ENCODE peak calls at places on chromosomes 16 and 17, in ten cellular contexts. V is activated T-cell treated with anti-CD3 and anti-CD28 coated beads for 1 hour; Y is stimulated activated CD4-positive, alpha-beta T cell treated with anti-CD3 and anti-CD28 coated beads, Interleukin-15, amount 100 ng/mL, for 1 hour; J is activated naive CD8-positive, alpha-beta T cell treated with anti-CD3 and anti-CD28 coated beads, Interleukin-2, amount 10 ng/mL, durations not matched to agents 7 days and 5 days; O is iPS DF 19.7; E is NCI-H1694; L is NCI-H774; B is NCI-H1048; Z is body of pancreas; C is prostate gland. S is an unnamed sample.

GRCh38 chr16:49514391-49514980 is 140.9 kb downstream of the C16orf78 start:
- DNase-seq in V (no peak), Y (no peak), J (no peak), O (no peak), E (no peak), L (no peak), B (no peak), Z (no peak), C (no peak), S (peak)

GRCh38 chr17:57940217-57940616 is 15.0 kb downstream of the CUEDC1 start:
- DNase-seq in V (no peak), Y (no peak), J (no peak), O (no peak), E (no peak), L (peak), B (no peak), Z (peak), C (no peak), S (peak)

GRCh38 chr17:48590603-48591161 is 641 bp upstream of the HOXB3 start:
- DNase-seq in V (no peak), Y (no peak), J (no peak), O (no peak), E (no peak), L (no peak), B (no peak), Z (no peak), C (no peak), S (no peak)

GRCh38 chr16:82672676-82673075 is 45.9 kb downstream of the CDH13 start:
- DNase-seq in V (no peak), Y (no peak), J (no peak), O (no peak), E (no peak), L (no peak), B (no peak), Z (no peak), C (no peak), S (no peak)

GRCh38 chr17:46078675-46079074 is 79.6 kb downstream of the STH start:
- DNase-seq in V (no peak), Y (no peak), J (no peak), O (no peak), E (no peak), L (no peak), B (no peak), Z (no peak), C (no peak), S (no peak)

GRCh38 chr17:78360371-78361226 is 722 bp upstream of the SOCS3 start:
- DNase-seq in V (peak), Y (peak), J (peak), O (no peak), E (peak), L (peak), B (peak), Z (peak), C (peak), S (peak)

GRCh38 chr16:84726079-84726669 is 26.4 kb downstream of the USP10 start:
- DNase-seq in V (peak), Y (peak), J (peak), O (peak), E (peak), L (no peak), B (peak), Z (peak), C (peak), S (peak)

GRCh38 chr17:48429638-48430586 is at the start of gene SKAP1:
- DNase-seq in V (peak), Y (peak), J (peak), O (no peak), E (no peak), L (peak), B (no peak), Z (peak), C (no peak), S (no peak)

GRCh38 chr17:67594115-67594878 is 123.4 kb upstream of the NOL11 start:
- DNase-seq in V (no peak), Y (no peak), J (no peak), O (no peak), E (no peak), L (no peak), B (no peak), Z (peak), C (no peak), S (no peak)

GRCh38 chr16:83137894-83138293 is 511.1 kb downstream of the CDH13 start:
- DNase-seq in V (no peak), Y (no peak), J (no peak), O (no peak), E (no peak), L (no peak), B (no peak), Z (no peak), C (no peak), S (no peak)

GRCh38 chr17:34616148-34616547 is 36.8 kb downstream of the TMEM132E start:
- DNase-seq in V (no peak), Y (no peak), J (no peak), O (no peak), E (peak), L (no peak), B (no peak), Z (no peak), C (no peak), S (peak)

GRCh38 chr17:4161179-4161559 is 18.2 kb downstream of the CYB5D2 start:
- DNase-seq in V (no peak), Y (no peak), J (no peak), O (no peak), E (no peak), L (no peak), B (no peak), Z (peak), C (peak), S (no peak)

GRCh38 chr17:34797724-34798123 is 163.5 kb downstream of the CCT6B start:
- DNase-seq in V (no peak), Y (no peak), J (peak), O (peak), E (no peak), L (no peak), B (peak), Z (no peak), C (no peak), S (no peak)

GRCh38 chr17:82050761-82051641 is 610 bp downstream of the RFNG start:
- DNase-seq in V (no peak), Y (no peak), J (no peak), O (no peak), E (no peak), L (no peak), B (no peak), Z (no peak), C (no peak), S (no peak)

GRCh38 chr16:19907161-19907992 is 22.7 kb upstream of the GPRC5B start:
- DNase-seq in V (peak), Y (peak), J (peak), O (peak), E (peak), L (peak), B (no peak), Z (peak), C (peak), S (peak)

GRCh38 chr16:14501331-14502255 is 128.5 kb downstream of the PARN start:
- DNase-seq in V (no peak), Y (no peak), J (no peak), O (peak), E (peak), L (peak), B (no peak), Z (peak), C (peak), S (no peak)

GRCh38 chr17:74431568-74432483 is at the start of gene GPRC5C:
- DNase-seq in V (peak), Y (peak), J (peak), O (no peak), E (peak), L (peak), B (no peak), Z (peak), C (peak), S (peak)

GRCh38 chr17:15782809-15783208 is 50.7 kb downstream of the TBC1D26 start:
- DNase-seq in V (peak), Y (peak), J (peak), O (no peak), E (no peak), L (no peak), B (no peak), Z (peak), C (no peak), S (no peak)

GRCh38 chr17:4693416-4693815 is 10.5 kb downstream of the PELP1 start:
- DNase-seq in V (no peak), Y (no peak), J (no peak), O (no peak), E (no peak), L (no peak), B (no peak), Z (no peak), C (no peak), S (no peak)

GRCh38 chr17:45451131-45451530 is 18.5 kb upstream of the ARHGAP27 start:
- DNase-seq in V (no peak), Y (no peak), J (no peak), O (no peak), E (no peak), L (no peak), B (no peak), Z (no peak), C (no peak), S (no peak)